ENCODE peak calls at places on chromosomes 4 and X, in four cellular contexts. One of them, this sample, is unnamed.

GRCh38 chrX:20514358-20514757 is 247.6 kb upstream of the RPS6KA3 start:
- DNase-seq in A549: peak
- DNase-seq in HepG2: peak
- DNase-seq in GM12878: no peak
- DNase-seq in this sample: no peak

GRCh38 chr4:58064618-58065017 is 954.4 kb upstream of the IGFBP7 start:
- DNase-seq in A549: no peak
- DNase-seq in HepG2: no peak
- DNase-seq in GM12878: no peak
- DNase-seq in this sample: no peak

GRCh38 chr4:44446801-44447562 is 1.6 kb downstream of the KCTD8 start:
- DNase-seq in A549: no peak
- DNase-seq in HepG2: no peak
- DNase-seq in GM12878: no peak
- DNase-seq in this sample: no peak

GRCh38 chr4:75547647-75548387 is 8.0 kb upstream of the ODAPH start:
- DNase-seq in A549: peak
- DNase-seq in HepG2: peak
- DNase-seq in GM12878: no peak
- DNase-seq in this sample: no peak

GRCh38 chr4:53541577-53542206 is 49.6 kb downstream of the LNX1 start:
- DNase-seq in A549: no peak
- DNase-seq in HepG2: no peak
- DNase-seq in GM12878: no peak
- DNase-seq in this sample: no peak

GRCh38 chr4:126242679-126243390 is 928.1 kb downstream of the FAT4 start:
- DNase-seq in A549: no peak
- DNase-seq in HepG2: no peak
- DNase-seq in GM12878: no peak
- DNase-seq in this sample: no peak

GRCh38 chr4:3436048-3436797 is 5.5 kb upstream of the HGFAC start:
- DNase-seq in A549: no peak
- DNase-seq in HepG2: no peak
- DNase-seq in GM12878: no peak
- DNase-seq in this sample: no peak

GRCh38 chr4:155353923-155354540 is 22.7 kb downstream of the MAP9 start:
- DNase-seq in A549: peak
- DNase-seq in HepG2: peak
- DNase-seq in GM12878: no peak
- DNase-seq in this sample: peak

GRCh38 chr4:188016754-188017153 is 21.2 kb downstream of the ZFP42 start:
- DNase-seq in A549: no peak
- DNase-seq in HepG2: no peak
- DNase-seq in GM12878: no peak
- DNase-seq in this sample: no peak

GRCh38 chr4:143506031-143506430 is 7.5 kb upstream of the SMARCA5 start:
- DNase-seq in A549: no peak
- DNase-seq in HepG2: no peak
- DNase-seq in GM12878: no peak
- DNase-seq in this sample: no peak

GRCh38 chr4:178070155-178070554 is 627.9 kb upstream of the AGA start:
- DNase-seq in A549: no peak
- DNase-seq in HepG2: no peak
- DNase-seq in GM12878: no peak
- DNase-seq in this sample: no peak

GRCh38 chr4:78610546-78611214 is 59.1 kb downstream of the ANXA3 start:
- DNase-seq in A549: no peak
- DNase-seq in HepG2: no peak
- DNase-seq in GM12878: no peak
- DNase-seq in this sample: peak

GRCh38 chrX:9913041-9913440 is 54.1 kb upstream of the CLDN34 start:
- DNase-seq in A549: no peak
- DNase-seq in HepG2: no peak
- DNase-seq in GM12878: no peak
- DNase-seq in this sample: no peak

GRCh38 chrX:31219174-31219573 is 147.3 kb upstream of the FTHL17 start:
- DNase-seq in A549: no peak
- DNase-seq in HepG2: no peak
- DNase-seq in GM12878: no peak
- DNase-seq in this sample: no peak

GRCh38 chr4:145482209-145483021 is 762 bp downstream of the SMAD1 start:
- DNase-seq in A549: peak
- DNase-seq in HepG2: peak
- DNase-seq in GM12878: peak
- DNase-seq in this sample: no peak

GRCh38 chrX:1412551-1413161 is 20.7 kb upstream of the SLC25A6 start:
- DNase-seq in A549: no peak
- DNase-seq in HepG2: no peak
- DNase-seq in GM12878: no peak
- DNase-seq in this sample: no peak

GRCh38 chr4:173284463-173284862 is 49.7 kb downstream of the HMGB2 start:
- DNase-seq in A549: no peak
- DNase-seq in HepG2: no peak
- DNase-seq in GM12878: no peak
- DNase-seq in this sample: no peak

GRCh38 chr4:104728380-104729122 is 233.9 kb upstream of the CXXC4 start:
- DNase-seq in A549: peak
- DNase-seq in HepG2: peak
- DNase-seq in GM12878: no peak
- DNase-seq in this sample: no peak

GRCh38 chr4:150402968-150403367 is 179.0 kb upstream of the MAB21L2 start:
- DNase-seq in A549: no peak
- DNase-seq in HepG2: no peak
- DNase-seq in GM12878: no peak
- DNase-seq in this sample: no peak

GRCh38 chrX:9144643-9145290 is 110.8 kb upstream of the FAM9B start:
- DNase-seq in A549: no peak
- DNase-seq in HepG2: no peak
- DNase-seq in GM12878: no peak
- DNase-seq in this sample: no peak

GRCh38 chr4:106114284-106114683 is 201.7 kb downstream of the TBCK start:
- DNase-seq in A549: no peak
- DNase-seq in HepG2: no peak
- DNase-seq in GM12878: no peak
- DNase-seq in this sample: no peak

GRCh38 chrX:151789179-151789800 is 54.7 kb downstream of the CNGA2 start:
- DNase-seq in A549: peak
- DNase-seq in HepG2: no peak
- DNase-seq in GM12878: no peak
- DNase-seq in this sample: no peak

GRCh38 chr4:120348521-120348920 is 281.9 kb upstream of the MAD2L1 start:
- DNase-seq in A549: no peak
- DNase-seq in HepG2: no peak
- DNase-seq in GM12878: no peak
- DNase-seq in this sample: no peak
- TF ChIP-seq POLR2AphosphoS2 in A549: no peak
- TF ChIP-seq POLR2AphosphoS2 in HepG2: no peak
- TF ChIP-seq POLR2AphosphoS2 in GM12878: no peak
- TF ChIP-seq POLR2AphosphoS2 in this sample: no peak

GRCh38 chr4:83067058-83067639 is 32.2 kb downstream of the COPS4 start:
- DNase-seq in A549: peak
- DNase-seq in HepG2: no peak
- DNase-seq in GM12878: no peak
- DNase-seq in this sample: no peak

GRCh38 chr4:83074086-83074704 is 39.2 kb downstream of the COPS4 start:
- DNase-seq in A549: peak
- DNase-seq in HepG2: peak
- DNase-seq in GM12878: peak
- DNase-seq in this sample: peak

GRCh38 chr4:83075696-83076095 is 38.8 kb downstream of the PLAC8 start:
- DNase-seq in A549: no peak
- DNase-seq in HepG2: no peak
- DNase-seq in GM12878: no peak
- DNase-seq in this sample: no peak

GRCh38 chr4:83075271-83075670 is 39.3 kb downstream of the PLAC8 start:
- DNase-seq in A549: no peak
- DNase-seq in HepG2: no peak
- DNase-seq in GM12878: no peak
- DNase-seq in this sample: no peak

GRCh38 chr4:83071116-83071515 is 36.1 kb downstream of the COPS4 start:
- DNase-seq in A549: no peak
- DNase-seq in HepG2: no peak
- DNase-seq in GM12878: no peak
- DNase-seq in this sample: no peak
- TF ChIP-seq POLR2AphosphoS2 in A549: no peak
- TF ChIP-seq POLR2AphosphoS2 in HepG2: no peak
- TF ChIP-seq POLR2AphosphoS2 in GM12878: no peak
- TF ChIP-seq POLR2AphosphoS2 in this sample: no peak

GRCh38 chrX:23493941-23494374 is 159.3 kb downstream of the PTCHD1 start:
- DNase-seq in A549: peak
- DNase-seq in HepG2: no peak
- DNase-seq in GM12878: no peak
- DNase-seq in this sample: no peak
- TF ChIP-seq POLR2AphosphoS2 in A549: no peak
- TF ChIP-seq POLR2AphosphoS2 in HepG2: no peak
- TF ChIP-seq POLR2AphosphoS2 in GM12878: no peak
- TF ChIP-seq POLR2AphosphoS2 in this sample: no peak

DNA sequence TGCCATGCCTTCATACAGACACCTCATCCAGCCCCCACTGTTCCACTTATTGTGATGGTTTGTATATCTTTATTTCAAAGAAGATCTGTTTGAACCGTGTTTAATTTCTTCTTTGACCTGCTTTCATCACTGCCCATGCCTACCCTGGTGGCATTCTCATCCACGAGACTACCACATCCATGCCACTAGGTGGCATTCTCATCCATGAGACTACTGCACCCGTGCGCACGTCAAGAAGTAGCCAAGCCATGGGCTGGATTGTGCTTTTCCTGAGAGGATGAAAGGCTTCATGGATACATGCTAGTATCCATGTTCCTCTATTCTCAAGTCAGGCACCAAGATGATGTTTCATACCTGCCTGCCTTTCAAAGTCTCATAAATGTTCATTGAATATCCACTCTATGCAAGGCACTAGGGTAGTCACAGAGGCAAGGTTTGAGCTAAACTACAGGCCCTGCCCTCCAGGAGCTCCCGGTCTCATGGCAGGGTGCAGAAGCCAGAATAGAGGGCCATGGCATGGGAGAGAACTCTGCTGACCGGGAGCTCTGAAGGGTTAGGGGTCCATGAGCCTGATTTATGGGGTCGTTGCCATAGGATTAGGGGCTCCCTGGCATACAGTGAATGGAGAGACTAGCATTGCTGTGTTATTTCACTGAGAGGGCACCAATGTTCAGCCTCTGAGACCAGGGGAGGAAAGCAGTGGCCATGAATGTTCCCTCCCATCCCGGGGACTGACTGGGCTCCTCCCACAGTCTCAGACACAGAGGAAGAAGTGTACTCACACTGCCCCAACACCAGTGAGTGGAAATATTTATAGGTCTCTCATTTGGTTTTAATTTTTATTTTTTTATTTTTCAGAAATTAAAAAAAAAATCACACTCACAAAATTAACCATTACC is 24.8 kb upstream of the EOLA2 start:
- DNase-seq in A549: peak
- DNase-seq in HepG2: peak
- DNase-seq in GM12878: peak
- DNase-seq in this sample: peak
- TF ChIP-seq POLR2AphosphoS2 in A549: no peak
- TF ChIP-seq POLR2AphosphoS2 in HepG2: no peak
- TF ChIP-seq POLR2AphosphoS2 in GM12878: no peak
- TF ChIP-seq POLR2AphosphoS2 in this sample: no peak

GRCh38 chr4:148575577-148575976 is 133.4 kb upstream of the NR3C2 start:
- DNase-seq in A549: no peak
- DNase-seq in HepG2: no peak
- DNase-seq in GM12878: no peak
- DNase-seq in this sample: no peak
- TF ChIP-seq POLR2AphosphoS2 in A549: no peak
- TF ChIP-seq POLR2AphosphoS2 in HepG2: no peak
- TF ChIP-seq POLR2AphosphoS2 in GM12878: no peak
- TF ChIP-seq POLR2AphosphoS2 in this sample: no peak

This sample was measured in K562.